ENCODE peak calls at places on chromosomes 11 and 22, in seven cellular contexts. M, S, W, R, C, K and B are unnamed samples.

GRCh38 chr11:2778630-2779498 is 79.1 kb upstream of the KCNQ1OT1 start:
- DNase-seq in K (peak), R (peak), C (no peak), S (peak), M (peak), W (no peak), B (peak)

GRCh38 chr11:106691807-106692365 is 326.4 kb downstream of the GUCY1A2 start:
- DNase-seq in C (no peak), K (no peak), M (no peak), S (no peak), R (no peak), W (no peak), B (no peak)

GRCh38 chr22:36762687-36763260 is 13.1 kb downstream of the IFT27 start:
- DNase-seq in K (peak), C (no peak), W (no peak), S (no peak), R (no peak), M (no peak), B (no peak)

GRCh38 chr11:65204646-65205601 is 23.2 kb downstream of the CAPN1 start:
- DNase-seq in S (peak), K (no peak), M (peak), C (peak), W (no peak), R (no peak), B (peak)

GRCh38 chr11:129620705-129621104 is 194.9 kb upstream of the TMEM45B start:
- DNase-seq in K (no peak), C (no peak), R (no peak), S (no peak), W (no peak), M (peak), B (no peak)

GRCh38 chr11:32809313-32809712 is 14.9 kb upstream of the CCDC73 start:
- DNase-seq in R (peak), S (peak), M (peak), C (peak), K (peak), W (peak), B (peak)

GRCh38 chr11:73265853-73266643 is 6.1 kb upstream of the P2RY6 start:
- DNase-seq in R (no peak), C (no peak), M (no peak), K (no peak), W (no peak), S (no peak), B (no peak)

GRCh38 chr11:27234043-27234668 is 128.9 kb downstream of the CCDC34 start:
- DNase-seq in C (peak), S (no peak), R (no peak), M (peak), W (peak), K (no peak), B (peak)

GRCh38 chr22:21790359-21790758 is 54.8 kb upstream of the YPEL1 start:
- DNase-seq in M (no peak), C (no peak), K (no peak), S (no peak), W (no peak), R (no peak), B (no peak)

GRCh38 chr11:65496304-65497140 is 2.3 kb upstream of the MALAT1 start:
- DNase-seq in K (peak), C (no peak), M (peak), R (no peak), S (no peak), W (no peak), B (peak)

GRCh38 chr11:102469196-102469821 is 16.7 kb upstream of the TMEM123 start:
- DNase-seq in W (no peak), S (no peak), M (peak), R (peak), C (no peak), K (peak), B (no peak)

GRCh38 chr22:19206287-19206686 is 27.8 kb upstream of the SLC25A1 start:
- DNase-seq in S (no peak), R (no peak), W (no peak), M (no peak), C (no peak), K (no peak), B (no peak)

GRCh38 chr22:37953437-37954179 is at the start of the genes C22orf23 and POLR2F:
- DNase-seq in K (peak), W (peak), M (peak), C (peak), R (peak), S (peak), B (peak)
- TF ChIP-seq CTCF in K (no peak), W (no peak), M (no peak), C (peak), R (no peak), S (no peak), B (no peak)

DNA sequence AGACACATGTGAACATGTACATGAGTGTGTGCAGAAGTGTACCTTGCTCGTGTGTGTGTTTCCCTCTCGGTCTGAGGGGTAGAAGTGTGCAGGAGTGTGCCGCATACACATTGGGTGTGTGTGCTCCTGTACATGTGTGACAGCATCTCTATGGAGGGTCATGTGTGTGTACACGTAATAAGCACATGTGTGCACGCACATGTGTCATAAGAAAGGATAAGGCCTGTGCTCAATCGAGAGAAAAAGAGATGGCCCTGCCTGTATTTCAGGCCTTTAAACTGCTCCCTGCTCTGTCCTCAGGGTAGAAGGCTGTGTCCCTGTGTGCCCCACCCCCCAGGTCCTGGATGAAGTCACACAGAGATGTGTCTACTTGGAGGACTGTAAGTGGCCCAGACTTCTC is 61.8 kb downstream of the OTOG start:
- DNase-seq in R (no peak), K (no peak), S (no peak), M (no peak), C (no peak), W (no peak), B (no peak)
- TF ChIP-seq CTCF in R (no peak), K (no peak), S (no peak), M (no peak), C (no peak), W (no peak), B (no peak)

GRCh38 chr11:44994753-44995152 is 44.1 kb upstream of the TP53I11 start:
- DNase-seq in K (no peak), C (no peak), S (no peak), W (no peak), R (no peak), M (no peak), B (no peak)
- TF ChIP-seq CTCF in K (no peak), C (no peak), S (no peak), W (no peak), R (no peak), M (no peak), B (no peak)

GRCh38 chr22:23532756-23533155 is 47.3 kb downstream of the IGLL1 start:
- DNase-seq in S (no peak), C (no peak), K (peak), W (no peak), R (no peak), M (no peak), B (no peak)
- TF ChIP-seq CTCF in S (no peak), C (no peak), K (no peak), W (no peak), R (no peak), M (no peak), B (no peak)

DNA sequence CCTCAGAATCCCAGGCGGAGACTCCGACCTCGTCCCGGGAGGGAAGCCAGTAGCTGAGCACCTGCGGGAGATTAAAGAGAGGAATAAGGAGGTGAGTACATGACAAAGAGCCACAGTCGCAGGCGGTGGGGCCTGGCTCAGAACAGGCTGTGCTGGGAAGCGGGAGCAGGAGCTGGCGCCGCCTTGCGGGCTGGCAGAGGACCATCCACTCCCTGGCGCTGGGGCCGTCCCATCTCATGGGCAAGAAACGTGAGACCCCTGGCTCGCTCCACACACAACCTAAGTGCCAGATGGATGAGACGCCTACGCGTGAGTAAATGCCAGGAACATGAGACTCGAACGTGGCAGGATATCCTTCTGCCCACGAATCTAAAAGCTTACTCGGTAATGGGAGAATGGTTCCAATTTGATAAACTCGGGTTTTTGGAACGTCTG is 6.3 kb downstream of the CEND1 start:
- DNase-seq in K (peak), S (peak), R (peak), C (no peak), M (peak), W (peak), B (no peak)
- TF ChIP-seq CTCF in K (peak), S (peak), R (peak), C (no peak), M (peak), W (peak), B (peak)